ENCODE peak calls at places on chromosomes 12 and 14, in ten cellular contexts. L, O, U, M, Q, C, P, V, W and G are unnamed samples.

GRCh38 chr12:5905757-5906156 is 39.3 kb downstream of the ANO2 start:
- DNase-seq in P (no peak), U (no peak), W (no peak), Q (no peak), M (no peak), O (no peak), C (no peak), V (no peak), L (no peak), G (no peak)

GRCh38 chr14:87043667-87044200 is 949.2 kb downstream of the GALC start:
- DNase-seq in U (no peak), L (no peak), Q (no peak), M (no peak), V (peak), W (no peak), C (no peak), P (no peak), O (no peak), G (no peak)

GRCh38 chr12:12266389-12266872 is 413 bp downstream of the LRP6 start:
- DNase-seq in O (peak), W (no peak), P (peak), V (no peak), C (no peak), Q (no peak), U (no peak), L (no peak), M (no peak), G (no peak)

GRCh38 chr12:121227294-121227693 is 17.4 kb downstream of the P2RX4 start:
- DNase-seq in P (no peak), M (no peak), L (no peak), W (no peak), C (no peak), Q (peak), O (no peak), V (peak), U (no peak), G (no peak)

GRCh38 chr12:120971299-120972180 is 6.8 kb upstream of the HNF1A start:
- DNase-seq in V (peak), W (peak), L (no peak), O (no peak), U (peak), Q (no peak), P (no peak), M (peak), C (peak), G (peak)

GRCh38 chr14:94940263-94940993 is 170.5 kb upstream of the GSC start:
- DNase-seq in L (no peak), W (no peak), C (no peak), O (no peak), V (no peak), Q (no peak), P (no peak), M (no peak), U (no peak), G (no peak)

GRCh38 chr12:11601647-11602046 is 47.8 kb upstream of the ETV6 start:
- DNase-seq in W (no peak), Q (no peak), L (no peak), P (no peak), M (no peak), C (no peak), V (no peak), U (no peak), O (no peak), G (no peak)

GRCh38 chr12:132761032-132761910 is at the start of gene ANKLE2:
- DNase-seq in V (peak), O (peak), P (peak), L (peak), W (no peak), U (peak), M (no peak), C (peak), Q (peak), G (peak)

GRCh38 chr12:123223241-123223668 is 9.7 kb downstream of the MPHOSPH9 start:
- DNase-seq in L (no peak), C (no peak), P (no peak), M (no peak), O (no peak), V (no peak), Q (no peak), U (no peak), W (no peak), G (peak)

GRCh38 chr14:50542941-50543418 is 10.6 kb upstream of the MAP4K5 start:
- DNase-seq in Q (peak), V (peak), C (peak), O (no peak), M (no peak), W (peak), U (peak), L (no peak), P (peak), G (peak)

GRCh38 chr12:112422531-112422930 is 3.8 kb downstream of the PTPN11 start:
- DNase-seq in C (peak), O (no peak), L (no peak), Q (no peak), W (no peak), P (no peak), V (no peak), M (no peak), U (no peak), G (no peak)

GRCh38 chr12:95788637-95789036 is 1.9 kb downstream of the NTN4 start:
- DNase-seq in C (peak), V (peak), L (no peak), O (no peak), U (no peak), M (no peak), W (no peak), P (no peak), Q (no peak), G (no peak)
- H3K4me3 ChIP-seq in C (no peak), V (no peak), L (peak), O (peak), U (peak), M (peak), W (no peak), P (no peak), Q (peak), G (no peak)

GRCh38 chr12:62158013-62158412 is 102.2 kb upstream of the USP15 start:
- DNase-seq in O (no peak), M (no peak), W (no peak), Q (no peak), U (no peak), C (no peak), V (no peak), P (no peak), L (no peak), G (no peak)
- H3K4me3 ChIP-seq in O (no peak), M (no peak), W (no peak), Q (no peak), U (no peak), C (no peak), V (no peak), P (no peak), L (no peak), G (no peak)

GRCh38 chr14:21302013-21302857 is 22.4 kb downstream of the RPGRIP1 start:
- DNase-seq in C (no peak), W (no peak), M (no peak), U (no peak), V (no peak), L (no peak), Q (no peak), P (no peak), O (no peak), G (no peak)

GRCh38 chr14:21298358-21298757 is 18.5 kb downstream of the RPGRIP1 start:
- DNase-seq in U (no peak), C (no peak), W (no peak), P (no peak), L (no peak), V (no peak), O (no peak), Q (no peak), M (no peak), G (no peak)

GRCh38 chr14:21299562-21300130 is 19.8 kb downstream of the RPGRIP1 start:
- DNase-seq in L (no peak), M (no peak), Q (no peak), W (no peak), C (no peak), V (no peak), U (no peak), O (no peak), P (no peak), G (no peak)

GRCh38 chr14:21300892-21301291 is 21.0 kb downstream of the RPGRIP1 start:
- DNase-seq in M (no peak), V (no peak), L (no peak), O (no peak), P (peak), Q (peak), W (no peak), U (no peak), C (no peak), G (no peak)
- H3K4me3 ChIP-seq in M (no peak), V (no peak), L (peak), O (no peak), P (peak), Q (peak), W (no peak), U (no peak), C (no peak), G (no peak)

GRCh38 chr14:91413547-91414474 is 3.8 kb downstream of the CCDC88C start:
- DNase-seq in P (peak), U (no peak), O (no peak), M (no peak), W (no peak), V (peak), L (no peak), Q (peak), C (no peak), G (no peak)

GRCh38 chr14:91414475-91415342 is 2.9 kb downstream of the CCDC88C start:
- DNase-seq in W (no peak), M (no peak), O (no peak), L (no peak), C (no peak), U (no peak), V (no peak), P (peak), Q (no peak), G (no peak)

GRCh38 chr14:91409991-91410401 is 7.6 kb downstream of the CCDC88C start:
- DNase-seq in P (no peak), Q (no peak), W (no peak), L (no peak), M (no peak), O (no peak), U (no peak), V (no peak), C (no peak), G (no peak)

GRCh38 chr14:91410781-91411536 is 6.7 kb downstream of the CCDC88C start:
- DNase-seq in U (no peak), W (no peak), M (no peak), L (no peak), V (no peak), C (no peak), Q (no peak), P (no peak), O (no peak), G (peak)

GRCh38 chr14:91412939-91413338 is 4.7 kb downstream of the CCDC88C start:
- DNase-seq in M (no peak), O (no peak), P (no peak), U (no peak), L (no peak), V (no peak), Q (no peak), W (no peak), C (no peak), G (no peak)
- H3K4me3 ChIP-seq in M (no peak), O (no peak), P (no peak), U (no peak), L (no peak), V (no peak), Q (peak), W (no peak), C (no peak), G (no peak)

GRCh38 chr12:3882896-3883564 is 9.8 kb upstream of the PARP11 start:
- DNase-seq in V (peak), O (no peak), W (peak), L (no peak), P (peak), Q (no peak), M (no peak), C (peak), U (peak), G (peak)

GRCh38 chr12:3888654-3889053 is 15.5 kb upstream of the PARP11 start:
- DNase-seq in U (no peak), W (no peak), P (no peak), O (no peak), C (no peak), Q (no peak), V (no peak), M (no peak), L (no peak), G (no peak)

GRCh38 chr12:3882396-3882795 is 9.2 kb upstream of the PARP11 start:
- DNase-seq in O (no peak), P (no peak), W (no peak), Q (no peak), C (no peak), L (no peak), V (no peak), U (no peak), M (no peak), G (no peak)

GRCh38 chr12:3884671-3885070 is 11.5 kb upstream of the PARP11 start:
- DNase-seq in Q (no peak), W (no peak), L (no peak), M (no peak), U (no peak), O (no peak), P (no peak), C (no peak), V (no peak), G (no peak)

DNA sequence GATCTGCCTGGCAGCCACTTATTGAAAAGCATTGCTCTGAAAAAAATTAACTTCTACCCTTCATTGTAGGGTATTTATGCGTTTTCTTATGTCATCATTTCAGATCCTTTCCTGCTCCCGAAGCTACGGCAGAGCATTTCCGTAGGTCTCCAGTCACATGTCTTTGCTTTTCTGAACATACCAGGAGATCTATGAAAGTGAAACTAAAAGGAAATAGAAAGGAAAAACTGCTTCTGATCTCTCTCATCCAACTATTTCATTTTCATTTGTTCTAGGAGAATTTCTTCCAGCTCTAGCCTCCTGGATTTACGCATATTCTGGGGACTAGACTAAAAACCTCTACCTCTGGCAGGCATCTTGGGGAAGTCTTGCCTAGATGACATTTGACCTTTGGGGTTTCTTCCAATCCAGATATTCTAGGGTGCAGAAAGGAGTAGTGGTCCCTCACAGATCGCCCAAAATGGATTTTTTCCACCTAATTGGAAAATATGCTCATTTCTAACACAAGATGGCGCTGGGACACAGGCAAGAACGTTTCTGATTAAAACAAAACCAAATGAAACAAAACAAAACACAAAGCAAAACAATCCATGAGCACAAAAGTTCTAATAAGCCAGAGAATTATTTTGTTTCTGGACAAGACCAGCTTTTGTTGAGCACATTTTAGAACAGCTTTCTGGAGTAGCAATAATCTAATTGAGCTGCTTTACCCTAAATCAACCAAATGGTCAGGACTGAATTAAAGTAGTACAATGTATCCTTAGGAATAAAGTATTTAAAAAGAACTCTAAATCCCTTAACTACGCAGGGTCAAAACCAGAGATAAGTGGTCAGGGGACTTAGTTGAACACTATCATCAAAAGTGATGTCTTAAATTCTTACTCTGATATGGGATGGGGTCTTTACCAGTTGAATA is 12.2 kb upstream of the PARP11 start:
- DNase-seq in M (no peak), L (no peak), W (peak), Q (no peak), P (peak), U (peak), V (peak), C (peak), O (no peak), G (peak)
- H3K4me3 ChIP-seq in M (peak), L (peak), W (no peak), Q (peak), P (no peak), U (no peak), V (no peak), C (peak), O (peak), G (no peak)

GRCh38 chr12:129902371-129903091 is 1.3 kb downstream of the TMEM132D start:
- DNase-seq in P (peak), C (no peak), O (no peak), L (no peak), V (no peak), W (no peak), M (no peak), Q (no peak), U (no peak), G (no peak)
- H3K4me3 ChIP-seq in P (peak), C (no peak), O (no peak), L (no peak), V (no peak), W (no peak), M (no peak), Q (peak), U (no peak), G (no peak)